ENCODE peak calls at places on chromosome 22, in five cellular contexts. Q is HepG2, I is NT2/D1, Y is GM12878, A is H1. N is an unnamed sample.

GRCh38 chr22:42688914-42689275 is 31.8 kb downstream of the A4GALT start:
- DNase-seq in I (no peak), Q (no peak), Y (no peak), A (no peak), N (no peak)

GRCh38 chr22:35725521-35725920 is 7.8 kb downstream of the APOL5 start:
- DNase-seq in Q (no peak), I (no peak), Y (no peak), A (no peak), N (no peak)

GRCh38 chr22:47333625-47334024 is 571.2 kb downstream of the TBC1D22A start:
- DNase-seq in A (no peak), Y (no peak), Q (peak; percentile 9), I (no peak), N (no peak)

GRCh38 chr22:30861131-30861530 is 107.4 kb downstream of the MORC2 start:
- DNase-seq in Q (no peak), Y (no peak), A (no peak), I (no peak), N (peak; percentile 5)

GRCh38 chr22:44526431-44527115 is 28.5 kb upstream of the RTL6 start:
- DNase-seq in A (no peak), Q (no peak), Y (no peak), I (no peak), N (no peak)

GRCh38 chr22:30636226-30637077 is 871 bp downstream of the SLC35E4 start:
- DNase-seq in A (no peak), Y (no peak), I (no peak), Q (no peak), N (no peak)

GRCh38 chr22:42202669-42203068 is 67.8 kb downstream of the TCF20 start:
- DNase-seq in Y (no peak), I (no peak), A (no peak), Q (no peak), N (no peak)

GRCh38 chr22:20569059-20570058 is 61.9 kb downstream of the MED15 start:
- DNase-seq in I (no peak), Y (peak; percentile 33), A (no peak), Q (no peak), N (no peak)

GRCh38 chr22:19554834-19555404 is 30.7 kb upstream of the CLDN5 start:
- DNase-seq in A (peak; percentile 41), Q (peak; percentile 81), I (peak; percentile 54), Y (no peak), N (no peak)

DNA sequence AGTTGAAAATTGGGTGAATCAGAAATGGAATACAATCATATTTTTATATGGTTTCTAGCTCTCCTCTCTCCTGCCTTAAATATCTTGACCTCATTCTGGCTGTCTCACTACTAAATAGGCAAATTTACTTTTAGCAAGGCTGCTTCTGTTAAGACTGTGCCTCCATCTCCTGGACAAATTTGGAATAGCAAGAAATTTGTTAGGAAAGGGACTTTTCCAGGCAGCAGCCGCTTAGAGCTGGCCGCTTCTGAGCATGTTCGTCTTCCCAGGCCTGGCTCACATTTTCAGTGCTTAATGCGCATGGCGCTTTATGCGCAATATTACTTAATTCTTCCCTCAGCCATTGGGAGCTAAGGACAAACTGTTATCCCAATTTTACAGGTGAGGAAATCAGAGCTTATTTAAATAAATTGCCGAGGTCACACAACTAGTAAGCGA is 1.7 kb upstream of the PEX26 start:
- DNase-seq in Y (no peak), A (no peak), Q (peak; percentile 86), I (peak; percentile 56), N (peak; percentile 79)
- TF ChIP-seq SUZ12 in Y (no peak), A (no peak), Q (no peak), I (no peak), N (no peak)

GRCh38 chr22:46150615-46151423 is 493 bp downstream of the PPARA start:
- DNase-seq in Q (no peak), I (no peak), A (no peak), Y (no peak), N (peak; percentile 67)
- TF ChIP-seq SUZ12 in Q (no peak), I (no peak), A (peak; percentile 79), Y (no peak), N (no peak)

GRCh38 chr22:39623603-39624500 is 53.3 kb downstream of the CACNA1I start:
- DNase-seq in Y (no peak), Q (no peak), A (no peak), I (no peak), N (no peak)

GRCh38 chr22:39624501-39624821 is 53.9 kb downstream of the CACNA1I start:
- DNase-seq in Q (no peak), I (no peak), A (no peak), Y (no peak), N (no peak)

GRCh38 chr22:39621826-39622225 is 51.3 kb downstream of the CACNA1I start:
- DNase-seq in A (no peak), Y (no peak), I (no peak), Q (no peak), N (no peak)

GRCh38 chr22:39620924-39621690 is 50.6 kb downstream of the CACNA1I start:
- DNase-seq in Y (no peak), Q (no peak), A (no peak), I (no peak), N (no peak)

GRCh38 chr22:39622881-39623367 is 52.4 kb downstream of the CACNA1I start:
- DNase-seq in Y (no peak), I (peak; percentile 58), A (peak; percentile 59), Q (peak; percentile 16), N (peak; percentile 85)
- TF ChIP-seq SUZ12 in Y (no peak), I (no peak), A (no peak), Q (no peak), N (no peak)

DNA sequence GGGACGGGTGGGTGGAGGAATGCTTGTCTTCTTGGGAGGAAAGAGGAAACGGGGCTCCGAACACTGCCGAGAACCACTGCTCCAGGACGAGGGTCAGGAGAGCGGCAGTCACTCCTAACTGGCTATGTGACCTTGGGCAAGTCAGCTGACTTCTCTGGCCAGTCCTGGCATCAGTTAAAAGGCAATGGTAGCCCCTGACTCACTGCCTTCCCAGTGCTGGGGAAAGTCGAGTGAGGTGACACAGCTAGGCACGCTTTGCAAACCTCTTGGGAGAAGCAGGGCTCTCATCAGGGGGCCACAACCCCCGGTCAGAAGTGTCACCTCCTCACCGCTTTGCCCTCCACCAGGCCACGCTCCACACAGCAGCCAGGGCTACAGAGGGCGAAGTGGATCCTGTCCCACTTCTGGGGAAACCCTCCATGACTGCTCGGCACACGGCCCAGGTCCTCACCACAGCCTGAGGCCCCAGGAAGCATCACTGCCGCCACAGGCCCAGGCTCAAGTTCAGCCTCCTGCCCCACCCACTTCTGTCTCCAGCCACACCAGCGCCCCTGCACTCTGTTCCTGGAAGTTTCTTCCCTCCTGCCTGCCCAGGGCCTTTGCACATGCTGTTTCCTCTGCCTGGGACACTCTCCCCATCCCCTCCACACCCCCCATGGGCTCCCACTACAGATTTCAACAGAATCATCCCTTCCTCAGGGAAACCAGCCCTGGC is 16.3 kb downstream of the IL2RB start:
- DNase-seq in A (no peak), I (no peak), Q (peak; percentile 18), Y (no peak), N (no peak)
- TF ChIP-seq SUZ12 in A (no peak), I (no peak), Q (no peak), Y (no peak), N (no peak)

DNA sequence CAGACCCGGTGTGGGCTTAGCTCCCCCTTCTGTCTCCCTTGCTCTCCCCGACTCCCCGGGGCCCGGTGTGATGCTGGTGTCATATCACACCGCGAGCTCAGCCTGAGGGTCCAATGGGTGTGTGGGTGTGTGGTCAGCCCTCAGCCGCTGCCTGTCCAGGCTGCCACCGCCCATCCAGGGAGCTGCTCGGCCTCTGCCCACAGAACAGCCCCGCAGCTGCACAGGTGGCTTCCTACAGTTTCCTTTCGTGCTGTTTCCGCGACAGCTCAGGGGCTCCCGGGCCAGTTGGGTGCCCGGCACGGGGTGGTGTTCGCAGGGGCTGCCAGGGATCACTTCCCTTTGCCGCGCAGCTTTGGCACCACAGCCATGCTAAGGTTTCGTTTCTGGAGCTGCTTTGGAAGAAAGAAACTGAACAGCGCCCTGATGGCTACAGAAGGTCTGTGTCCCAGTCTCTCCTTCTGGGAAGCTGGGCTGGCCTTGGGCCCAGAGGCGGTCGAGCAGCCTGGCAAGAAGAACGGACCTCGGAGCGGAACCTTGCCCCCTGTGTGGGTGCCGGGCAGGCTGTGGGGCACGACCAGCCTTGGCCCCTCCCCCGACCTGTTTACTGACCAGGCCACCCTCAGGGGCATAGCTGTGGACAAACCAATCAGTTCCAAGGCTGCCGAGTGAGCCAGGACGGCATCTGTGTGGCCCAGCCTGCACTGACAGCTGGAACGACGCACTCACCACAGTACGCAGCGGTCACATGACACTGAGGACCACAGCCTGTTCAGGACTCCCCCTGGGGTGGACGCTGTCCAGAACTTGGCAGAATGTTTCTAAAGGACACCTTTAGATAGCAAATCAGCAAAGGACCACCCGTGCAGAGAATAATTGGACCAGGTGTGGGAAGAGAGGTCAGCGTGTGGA is 7.0 kb downstream of the PIM3 start:
- DNase-seq in A (no peak), Y (no peak), Q (peak; percentile 70), I (no peak), N (no peak)
- TF ChIP-seq SUZ12 in A (no peak), Y (no peak), Q (no peak), I (no peak), N (no peak)

DNA sequence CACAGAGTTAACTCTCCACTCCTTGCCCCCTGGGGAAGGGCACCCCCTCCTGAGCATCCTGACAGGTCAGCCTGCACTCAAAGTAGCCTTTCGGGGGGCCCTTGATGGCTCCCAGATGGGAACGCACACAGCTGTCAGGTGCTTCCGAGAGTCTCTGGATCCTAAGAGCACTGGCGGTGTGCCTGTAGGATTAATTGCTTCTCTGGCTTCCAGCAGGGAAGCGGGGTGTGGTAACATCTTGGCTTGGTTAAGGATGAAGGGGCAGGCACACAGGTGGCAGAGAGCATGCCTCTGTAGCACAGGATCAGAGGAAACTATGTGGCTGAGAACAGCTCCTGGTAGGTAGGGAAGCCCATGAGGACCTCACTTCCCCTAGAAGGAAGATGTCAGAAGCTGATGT is 199.8 kb downstream of the MIAT start:
- DNase-seq in I (no peak), Y (no peak), Q (no peak), A (no peak), N (no peak)
- TF ChIP-seq SUZ12 in I (no peak), Y (no peak), Q (no peak), A (no peak), N (no peak)

N was measured in HEK293T.